ENCODE peak calls at places on chromosomes 4 and X, in ten cellular contexts. J, Z, V, R, Y, U, M, E, T and P are unnamed samples.

GRCh38 chr4:60648774-60649173 is 551.4 kb upstream of the ADGRL3 start:
- DNase-seq in J (no peak), Z (no peak), V (no peak), R (no peak), Y (no peak), U (no peak), M (no peak), E (no peak), T (no peak), P (no peak)

GRCh38 chr4:119477412-119478053 is 151.1 kb downstream of the PDE5A start:
- DNase-seq in J (no peak), Z (no peak), V (no peak), R (no peak), Y (no peak), U (no peak), M (no peak), E (no peak), T (no peak), P (no peak)

GRCh38 chrX:25968920-25969319 is 169.2 kb upstream of the MAGEB18 start:
- DNase-seq in J (no peak), Z (peak; percentile 52), V (peak; percentile 52), R (peak; percentile 65), Y (no peak), U (peak; percentile 5), M (no peak), E (peak; percentile 9), T (peak; percentile 9), P (no peak)

GRCh38 chrX:1477801-1478458 is 25.2 kb upstream of the ASMTL start:
- DNase-seq in J (peak; percentile 17), Z (no peak), V (no peak), R (no peak), Y (no peak), U (no peak), M (no peak), E (no peak), T (no peak), P (no peak)

GRCh38 chrX:153885208-153885787 is 675 bp downstream of the L1CAM start:
- DNase-seq in J (no peak), Z (no peak), V (no peak), R (no peak), Y (no peak), U (no peak), M (no peak), E (no peak), T (peak; percentile 55), P (no peak)

GRCh38 chrX:9646471-9647038 is 119.1 kb downstream of the GPR143 start:
- DNase-seq in J (no peak), Z (no peak), V (no peak), R (no peak), Y (no peak), U (no peak), M (no peak), E (peak; percentile 59), T (no peak), P (peak; percentile 14)

GRCh38 chr4:106502106-106502699 is 133.6 kb upstream of the GIMD1 start:
- DNase-seq in J (no peak), Z (peak; percentile 73), V (peak; percentile 62), R (peak; percentile 64), Y (peak; percentile 46), U (peak; percentile 13), M (no peak), E (peak; percentile 80), T (peak; percentile 24), P (peak; percentile 44)

GRCh38 chrX:72280210-72280882 is 3.3 kb upstream of the RPS4X start:
- DNase-seq in J (no peak), Z (no peak), V (no peak), R (no peak), Y (no peak), U (no peak), M (no peak), E (peak; percentile 64), T (peak; percentile 29), P (no peak)

GRCh38 chrX:7283741-7284140 is 135.8 kb upstream of the PUDP start:
- DNase-seq in J (no peak), Z (no peak), V (no peak), R (no peak), Y (no peak), U (no peak), M (no peak), E (no peak), T (no peak), P (no peak)

GRCh38 chrX:105515561-105515960 is 295.1 kb upstream of the TEX13A start:
- DNase-seq in J (no peak), Z (no peak), V (no peak), R (no peak), Y (no peak), U (no peak), M (no peak), E (no peak), T (no peak), P (no peak)

GRCh38 chr4:77232653-77233052 is 75.6 kb downstream of the CCNG2 start:
- DNase-seq in J (no peak), Z (no peak), V (no peak), R (no peak), Y (no peak), U (no peak), M (no peak), E (peak; percentile 16), T (no peak), P (no peak)

GRCh38 chr4:25560605-25561004 is 95.0 kb upstream of the SLC34A2 start:
- DNase-seq in J (no peak), Z (no peak), V (no peak), R (no peak), Y (no peak), U (no peak), M (no peak), E (no peak), T (no peak), P (no peak)

GRCh38 chr4:98932539-98932938 is 3.6 kb upstream of the EIF4E start:
- DNase-seq in J (no peak), Z (no peak), V (no peak), R (no peak), Y (no peak), U (peak; percentile 53), M (no peak), E (peak; percentile 78), T (no peak), P (peak; percentile 20)

GRCh38 chrX:152861116-152861515 is 30.3 kb downstream of the NSDHL start:
- DNase-seq in J (no peak), Z (no peak), V (no peak), R (no peak), Y (no peak), U (no peak), M (no peak), E (no peak), T (no peak), P (no peak)

GRCh38 chr4:3419836-3420605 is 21.7 kb upstream of the HGFAC start:
- DNase-seq in J (no peak), Z (no peak), V (no peak), R (no peak), Y (no peak), U (no peak), M (no peak), E (no peak), T (no peak), P (no peak)

GRCh38 chr4:74206088-74206826 is 48.3 kb downstream of the MTHFD2L start:
- DNase-seq in J (no peak), Z (no peak), V (no peak), R (no peak), Y (peak; percentile 30), U (no peak), M (no peak), E (peak; percentile 16), T (no peak), P (peak; percentile 13)

GRCh38 chr4:41727861-41728570 is 20.5 kb downstream of the PHOX2B start:
- DNase-seq in J (no peak), Z (no peak), V (no peak), R (no peak), Y (no peak), U (no peak), M (no peak), E (no peak), T (no peak), P (no peak)

GRCh38 chr4:118280501-118281218 is 72.1 kb downstream of the PRSS12 start:
- DNase-seq in J (peak; percentile 55), Z (peak; percentile 53), V (peak; percentile 35), R (peak; percentile 36), Y (peak; percentile 16), U (peak; percentile 47), M (no peak), E (peak; percentile 85), T (peak; percentile 22), P (peak; percentile 26)

GRCh38 chrX:31252133-31252532 is 180.3 kb upstream of the FTHL17 start:
- DNase-seq in J (no peak), Z (no peak), V (no peak), R (no peak), Y (no peak), U (no peak), M (no peak), E (no peak), T (no peak), P (no peak)